ENCODE peak calls at places on chromosomes 1 and 21, in seven cellular contexts. F, C, U, V, J, M and Q are unnamed samples.
A peak's percentile ranks its signal among the peaks of the same experiment; 100 is the strongest.

GRCh38 chr1:226111865-226112395 is 49.4 kb downstream of the H3-3A start:
- DNase-seq in F (no peak), C (no peak), U (no peak), V (no peak), J (no peak), M (no peak), Q (no peak)

GRCh38 chr1:48572134-48572533 is 100.1 kb upstream of the SPATA6 start:
- DNase-seq in F (no peak), C (no peak), U (no peak), V (no peak), J (no peak), M (no peak), Q (no peak)

GRCh38 chr1:118993712-118994049 is 5.5 kb upstream of the TBX15 start:
- DNase-seq in F (no peak), C (no peak), U (no peak), V (no peak), J (no peak), M (no peak), Q (no peak)

GRCh38 chr1:100671604-100672003 is 47.9 kb upstream of the VCAM1 start:
- DNase-seq in F (no peak), C (no peak), U (no peak), V (no peak), J (no peak), M (peak; percentile 50), Q (no peak)

GRCh38 chr1:64194168-64195088 is 9.0 kb upstream of the UBE2U start:
- DNase-seq in F (no peak), C (no peak), U (no peak), V (no peak), J (no peak), M (no peak), Q (no peak)

GRCh38 chr1:20719871-20720620 is 2.2 kb upstream of the KIF17 start:
- DNase-seq in F (peak; percentile 48), C (no peak), U (no peak), V (no peak), J (no peak), M (no peak), Q (no peak)

GRCh38 chr1:115492880-115493279 is 148.9 kb upstream of the VANGL1 start:
- DNase-seq in F (no peak), C (no peak), U (no peak), V (no peak), J (no peak), M (no peak), Q (no peak)

GRCh38 chr1:54327386-54328116 is 78.6 kb downstream of the SSBP3 start:
- DNase-seq in F (no peak), C (no peak), U (no peak), V (no peak), J (no peak), M (no peak), Q (no peak)

GRCh38 chr21:43727571-43728466 is 8.9 kb downstream of the PDXK start:
- DNase-seq in F (no peak), C (peak; percentile 58), U (no peak), V (no peak), J (peak; percentile 75), M (peak; percentile 48), Q (no peak)

GRCh38 chr1:84135341-84135740 is 8.7 kb upstream of the PRKACB start:
- DNase-seq in F (no peak), C (no peak), U (no peak), V (no peak), J (no peak), M (no peak), Q (no peak)

GRCh38 chr1:44345187-44345775 is 9.8 kb downstream of the ERI3 start:
- DNase-seq in F (no peak), C (no peak), U (no peak), V (no peak), J (no peak), M (no peak), Q (no peak)

GRCh38 chr1:157626099-157626498 is 28.2 kb upstream of the FCRL4 start:
- DNase-seq in F (no peak), C (no peak), U (peak; percentile 31), V (no peak), J (no peak), M (no peak), Q (no peak)

GRCh38 chr1:13792429-13792828 is 92.4 kb downstream of the PRDM2 start:
- DNase-seq in F (no peak), C (no peak), U (no peak), V (no peak), J (no peak), M (no peak), Q (no peak)

GRCh38 chr1:204837440-204838084 is 33.1 kb upstream of the NFASC start:
- DNase-seq in F (no peak), C (no peak), U (peak; percentile 40), V (no peak), J (peak; percentile 33), M (peak; percentile 69), Q (no peak)

GRCh38 chr1:44300882-44301281 is 54.2 kb downstream of the ERI3 start:
- DNase-seq in F (no peak), C (no peak), U (no peak), V (no peak), J (no peak), M (no peak), Q (no peak)

GRCh38 chr1:51301844-51302162 is 28.6 kb downstream of the TTC39A start:
- DNase-seq in F (no peak), C (no peak), U (no peak), V (no peak), J (no peak), M (no peak), Q (no peak)

GRCh38 chr1:197024460-197024859 is 42.6 kb downstream of the F13B start:
- DNase-seq in F (no peak), C (no peak), U (no peak), V (no peak), J (no peak), M (peak; percentile 55), Q (no peak)

DNA sequence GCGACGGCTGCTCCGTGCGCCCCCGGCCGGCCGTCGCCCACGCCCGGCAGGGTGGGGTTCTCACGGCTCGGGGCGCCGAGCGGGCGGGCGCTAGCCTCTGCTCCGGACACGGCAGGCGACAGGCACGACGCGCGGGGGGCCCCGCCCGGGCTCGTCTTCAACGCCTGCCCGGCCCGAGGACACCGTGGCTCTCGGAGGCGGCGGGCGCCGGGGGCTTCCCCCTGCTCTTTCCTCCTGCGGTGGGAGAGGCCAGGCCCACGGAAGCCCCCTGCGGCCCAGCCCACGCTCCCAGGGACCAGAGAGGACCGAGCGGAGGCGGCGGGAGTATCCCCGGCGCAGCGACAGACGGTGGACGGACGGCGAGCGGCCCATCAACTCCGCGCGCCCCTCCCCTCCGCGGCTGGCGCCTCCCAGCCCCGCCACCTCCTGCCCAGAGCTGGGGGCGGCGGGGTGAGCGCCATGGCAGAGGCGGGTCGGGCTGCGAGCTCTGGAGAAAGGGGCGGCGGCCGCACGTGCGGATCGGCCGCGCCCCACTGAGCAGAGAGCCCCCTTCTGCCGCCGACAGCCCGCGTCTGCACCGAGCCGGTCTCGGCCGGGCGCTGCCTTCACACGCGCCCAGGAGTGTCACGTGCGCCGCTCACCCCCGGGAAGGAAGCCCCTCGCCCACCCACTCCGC is at the start of the genes SHE and TDRD10:
- DNase-seq in F (no peak), C (peak; percentile 64), U (no peak), V (no peak), J (no peak), M (no peak), Q (no peak)
- H3K27ac ChIP-seq in F (peak within 1 kb of the TSS; percentile 72), C (peak within 1 kb of the TSS; percentile 50), U (no peak within 1 kb of the TSS), V (peak within 1 kb of the TSS; percentile 80), J (no peak within 1 kb of the TSS), M (no peak within 1 kb of the TSS), Q (no peak within 1 kb of the TSS)

DNA sequence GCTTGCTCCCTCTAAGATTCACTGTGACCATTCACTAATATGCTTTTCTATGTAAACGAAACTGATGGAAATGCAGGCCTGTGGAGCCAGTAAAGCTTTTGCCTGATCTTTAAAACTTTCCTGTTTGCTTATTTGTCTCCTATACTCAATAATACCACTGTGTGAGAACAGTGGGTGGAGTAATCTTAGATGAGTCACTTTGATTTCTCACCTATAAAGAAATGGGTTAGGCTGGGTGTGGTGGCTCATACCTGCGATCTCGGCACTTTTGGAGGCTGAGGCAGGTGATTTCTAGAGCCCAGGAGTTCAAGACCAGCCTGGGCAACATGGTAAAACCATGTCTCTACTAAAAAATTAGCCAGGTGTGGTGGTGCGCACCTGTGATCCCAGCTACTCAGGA is 70.8 kb downstream of the RWDD3 start:
- DNase-seq in F (no peak), C (no peak), U (peak; percentile 29), V (no peak), J (no peak), M (no peak), Q (no peak)
- H3K4me1 ChIP-seq in F (no peaks in the 10 kb centered on the region), C (no peaks in the 10 kb centered on the region), U (no peaks in the 10 kb centered on the region), V (no peaks in the 10 kb centered on the region), J (peaks cover 5% of the 10 kb centered on the region), M (peaks cover 4% of the 10 kb centered on the region), Q (no peaks in the 10 kb centered on the region)

GRCh38 chr1:218521414-218522169 is 176.5 kb downstream of the TGFB2 start:
- DNase-seq in F (peak; percentile 76), C (peak; percentile 20), U (peak; percentile 50), V (peak; percentile 74), J (no peak), M (peak; percentile 24), Q (no peak)
- H3K27me3 ChIP-seq in F (no peaks in the 10 kb centered on the region), C (no peaks in the 10 kb centered on the region), U (no peaks in the 10 kb centered on the region), V (no peaks in the 10 kb centered on the region), J (no peaks in the 10 kb centered on the region), M (no peaks in the 10 kb centered on the region), Q (no peaks in the 10 kb centered on the region)

GRCh38 chr1:210591214-210591613 is 262.5 kb downstream of the HHAT start:
- DNase-seq in F (no peak), C (no peak), U (no peak), V (no peak), J (no peak), M (no peak), Q (no peak)

GRCh38 chr1:210587547-210587946 is 258.8 kb downstream of the HHAT start:
- DNase-seq in F (no peak), C (no peak), U (no peak), V (no peak), J (no peak), M (peak; percentile 61), Q (no peak)

GRCh38 chr1:210584439-210585113 is 255.9 kb downstream of the HHAT start:
- DNase-seq in F (peak; percentile 80), C (peak; percentile 71), U (peak; percentile 77), V (peak; percentile 87), J (peak; percentile 79), M (peak; percentile 78), Q (peak; percentile 40)

GRCh38 chr1:210586785-210587184 is 258.1 kb downstream of the HHAT start:
- DNase-seq in F (no peak), C (no peak), U (no peak), V (no peak), J (no peak), M (no peak), Q (no peak)

GRCh38 chr1:210588357-210588756 is 259.7 kb downstream of the HHAT start:
- DNase-seq in F (no peak), C (no peak), U (no peak), V (no peak), J (no peak), M (no peak), Q (no peak)
- H3K27ac ChIP-seq in F (no peak overlapping the region), C (no peak overlapping the region), U (no peak overlapping the region), V (no peak overlapping the region), J (no peak overlapping the region), M (no peak overlapping the region), Q (no peak overlapping the region)